ENCODE peak calls at places on chromosomes 16 and 17, in eight cellular contexts. Z is aorta; M is RWPE2; P is activated naive CD8-positive, alpha-beta T cell treated with anti-CD3 and anti-CD28 coated beads, Interleukin-2, amount 10 ng/mL, durations not matched to agents 7 days and 5 days; B is activated CD8-positive, alpha-beta memory T cell treated with anti-CD3 and anti-CD28 coated beads, Interleukin-2, amount 10 ng/mL, durations not matched to agents 7 days and 5 days; C is CD4-positive, alpha-beta T cell; X is Panc1; H is gastrocnemius medialis. E is an unnamed sample.

GRCh38 chr17:14168582-14168981 is 68.1 kb downstream of the CDRT15 start:
- ATAC-seq in M (no peak), P (no peak), C (no peak), Z (no peak), B (no peak), H (no peak), X (no peak), E (no peak)

GRCh38 chr17:82703036-82703745 is 4.7 kb upstream of the RAB40B start:
- ATAC-seq in X (no peak), M (no peak), B (no peak), H (no peak), C (no peak), P (no peak), Z (no peak), E (no peak)

GRCh38 chr17:77189148-77189547 is 48.4 kb downstream of the SEC14L1 start:
- ATAC-seq in B (peak; percentile 55), C (peak; percentile 55), X (no peak), Z (no peak), M (no peak), P (peak; percentile 76), H (no peak), E (peak; percentile 94)

GRCh38 chr17:60167095-60167741 is 17.4 kb downstream of the CA4 start:
- ATAC-seq in C (no peak), X (peak; percentile 61), Z (no peak), B (no peak), M (no peak), H (no peak), P (no peak), E (no peak)

GRCh38 chr17:50950002-50950877 is 84.1 kb upstream of the TOB1 start:
- ATAC-seq in B (peak; percentile 88), Z (peak; percentile 89), M (peak; percentile 76), H (peak; percentile 55), X (peak; percentile 86), P (peak; percentile 86), C (peak; percentile 84), E (peak; percentile 76)

GRCh38 chr17:7873051-7873450 is 15.2 kb downstream of the CYB5D1 start:
- ATAC-seq in M (no peak), H (no peak), B (no peak), C (no peak), P (no peak), X (no peak), Z (no peak), E (no peak)

GRCh38 chr16:73170587-73170986 is 122.7 kb upstream of the ZFHX3 start:
- ATAC-seq in P (no peak), H (no peak), Z (no peak), B (no peak), X (no peak), C (no peak), M (no peak), E (no peak)

GRCh38 chr16:19809121-19809635 is 75.5 kb downstream of the GPRC5B start:
- ATAC-seq in Z (no peak), M (no peak), X (no peak), C (no peak), P (no peak), H (peak; percentile 84), B (peak; percentile 23), E (no peak)

GRCh38 chr16:88681709-88682451 is 4.4 kb downstream of the SNAI3 start:
- ATAC-seq in H (no peak), C (peak; percentile 52), Z (peak; percentile 15), X (peak; percentile 13), P (peak; percentile 65), M (no peak), B (peak; percentile 59), E (peak; percentile 90)

GRCh38 chr17:72171703-72172670 is 51.2 kb downstream of the SOX9 start:
- ATAC-seq in C (no peak), M (no peak), X (peak; percentile 36), P (no peak), Z (no peak), B (no peak), H (no peak), E (no peak)

GRCh38 chr16:69326172-69326873 is 4.1 kb downstream of the PDF start:
- ATAC-seq in P (no peak), X (no peak), C (no peak), H (peak; percentile 69), Z (no peak), M (no peak), B (no peak), E (no peak)

GRCh38 chr16:11546522-11547485 is 39.9 kb downstream of the LITAF start:
- ATAC-seq in C (no peak), M (no peak), Z (no peak), P (no peak), H (peak; percentile 30), B (no peak), X (no peak), E (no peak)

GRCh38 chr16:30866031-30866430 is 27.8 kb downstream of the BCL7C start:
- ATAC-seq in X (no peak), P (no peak), B (no peak), M (no peak), H (no peak), C (no peak), Z (no peak), E (no peak)

GRCh38 chr17:81200695-81201580 is 21.8 kb downstream of the CEP131 start:
- ATAC-seq in Z (no peak), H (no peak), B (peak; percentile 59), X (peak; percentile 89), M (peak; percentile 78), P (peak; percentile 74), C (peak; percentile 58), E (no peak)

GRCh38 chr17:37505333-37505732 is 15.6 kb downstream of the DUSP14 start:
- ATAC-seq in H (no peak), P (no peak), M (no peak), X (no peak), C (no peak), Z (no peak), B (peak; percentile 57), E (no peak)

GRCh38 chr16:11099672-11100195 is 155.4 kb downstream of the CLEC16A start:
- ATAC-seq in X (no peak), P (peak; percentile 17), B (peak; percentile 15), M (no peak), C (no peak), Z (no peak), H (no peak), E (peak; percentile 77)